ENCODE peak calls at places on chromosome 21, in six cellular contexts. B, U, P, F, C and Q are unnamed samples. For H3K27me3, the result is how much of the 10 kb centered on the place peaks cover.

GRCh38 chr21:38716942-38717341 is 88.8 kb upstream of the ETS2 start:
- DNase-seq in F (no peak), U (no peak), P (no peak), B (no peak), C (no peak), Q (no peak)

GRCh38 chr21:20997633-20998455 is at the start of gene NCAM2:
- DNase-seq in U (peak), P (no peak), C (no peak), B (peak), F (peak), Q (peak)

GRCh38 chr21:42695324-42696025 is 42.1 kb downstream of the PDE9A start:
- DNase-seq in C (no peak), F (no peak), U (no peak), B (peak), P (no peak), Q (no peak)

GRCh38 chr21:24729568-24729967 is 877.7 kb downstream of the MRPL39 start:
- DNase-seq in C (no peak), U (no peak), P (no peak), F (no peak), B (no peak), Q (no peak)

GRCh38 chr21:22536511-22536910 is 1538.3 kb downstream of the NCAM2 start:
- DNase-seq in P (no peak), U (no peak), B (peak), F (no peak), C (no peak), Q (no peak)

GRCh38 chr21:45769239-45769758 is 125.8 kb downstream of the PCBP3 start:
- DNase-seq in P (no peak), B (no peak), C (no peak), U (no peak), F (no peak), Q (no peak)

GRCh38 chr21:42523211-42523610 is 9.6 kb downstream of the SLC37A1 start:
- DNase-seq in B (no peak), F (no peak), P (peak), C (no peak), U (no peak), Q (no peak)

GRCh38 chr21:28632718-28633408 is 359.8 kb downstream of the LTN1 start:
- DNase-seq in U (no peak), F (no peak), P (no peak), B (peak), C (peak), Q (no peak)

GRCh38 chr21:36889401-36889800 is 77.1 kb downstream of the HLCS start:
- DNase-seq in B (peak), U (no peak), F (no peak), C (no peak), P (no peak), Q (peak)

GRCh38 chr21:38797470-38797869 is 8.3 kb upstream of the ETS2 start:
- DNase-seq in P (no peak), F (no peak), B (no peak), C (no peak), U (no peak), Q (no peak)

GRCh38 chr21:17441370-17441769 is 71.5 kb upstream of the CXADR start:
- DNase-seq in U (no peak), F (no peak), B (peak), P (no peak), C (no peak), Q (no peak)

GRCh38 chr21:28485301-28486022 is 507.2 kb downstream of the LTN1 start:
- DNase-seq in U (peak), P (no peak), B (peak), F (no peak), C (no peak), Q (no peak)

GRCh38 chr21:35994605-35995004 is 65.7 kb downstream of the SETD4 start:
- DNase-seq in C (no peak), B (no peak), F (no peak), U (no peak), P (no peak), Q (no peak)

GRCh38 chr21:46060596-46061061 is 37.3 kb upstream of the COL6A2 start:
- DNase-seq in C (peak), P (peak), B (peak), F (no peak), U (peak), Q (peak)

GRCh38 chr21:22399717-22400520 is 1401.7 kb downstream of the NCAM2 start:
- DNase-seq in F (no peak), U (no peak), B (no peak), C (no peak), P (no peak), Q (no peak)

GRCh38 chr21:36424592-36424991 is 39.4 kb downstream of the CHAF1B start:
- DNase-seq in U (no peak), P (no peak), B (no peak), F (no peak), C (no peak), Q (no peak)

GRCh38 chr21:38027901-38028300 is 111.6 kb upstream of the KCNJ6 start:
- DNase-seq in F (no peak), C (peak), B (peak), U (no peak), P (no peak), Q (no peak)

GRCh38 chr21:32585970-32586369 is 647 bp upstream of the TCP10L start:
- DNase-seq in P (no peak), C (no peak), U (no peak), F (no peak), B (no peak), Q (no peak)

GRCh38 chr21:34981793-34982192 is 67.3 kb downstream of the RUNX1 start:
- DNase-seq in P (no peak), B (no peak), C (no peak), U (no peak), F (no peak), Q (no peak)

GRCh38 chr21:34983680-34984086 is 65.4 kb downstream of the RUNX1 start:
- DNase-seq in F (no peak), C (no peak), U (no peak), B (no peak), P (no peak), Q (no peak)

GRCh38 chr21:34980423-34981115 is 68.5 kb downstream of the RUNX1 start:
- DNase-seq in U (no peak), F (no peak), P (no peak), B (no peak), C (no peak), Q (no peak)

GRCh38 chr21:34977333-34977732 is 71.8 kb downstream of the RUNX1 start:
- DNase-seq in F (no peak), B (no peak), C (no peak), U (no peak), P (no peak), Q (no peak)

GRCh38 chr21:34979383-34979782 is 69.7 kb downstream of the RUNX1 start:
- DNase-seq in C (no peak), P (no peak), U (no peak), B (no peak), F (no peak), Q (no peak)
- H3K27me3 ChIP-seq in C (under half), P (under half), U (under half), B (under half), F (under half), Q (under half)

GRCh38 chr21:33643658-33644311 is 1.5 kb downstream of the ITSN1 start:
- DNase-seq in P (no peak), B (peak), C (no peak), F (no peak), U (no peak), Q (no peak)

GRCh38 chr21:33642896-33643657 is 776 bp downstream of the ITSN1 start:
- DNase-seq in U (no peak), C (no peak), F (peak), B (peak), P (no peak), Q (no peak)

GRCh38 chr21:33642027-33642895 is at the start of gene ITSN1:
- DNase-seq in C (peak), P (peak), F (peak), B (peak), U (peak), Q (peak)

GRCh38 chr21:33641339-33642026 is at the start of gene CRYZL1:
- DNase-seq in C (peak), P (peak), F (peak), U (peak), B (peak), Q (peak)

GRCh38 chr21:33640697-33641338 is 723 bp downstream of the CRYZL1 start:
- DNase-seq in B (peak), U (no peak), C (no peak), F (no peak), P (no peak), Q (no peak)
- H3K4me3 ChIP-seq in B (peak), U (peak), C (peak), F (peak), P (peak), Q (peak)

GRCh38 chr21:26834181-26834945 is 10.8 kb downstream of the ADAMTS1 start:
- DNase-seq in P (no peak), B (peak), U (no peak), F (no peak), C (no peak), Q (no peak)
- TF ChIP-seq CTCF in P (peak), B (peak), U (peak), F (no peak), C (peak), Q (no peak)

GRCh38 chr21:30921129-30921528 is 39.7 kb upstream of the KRTAP11-1 start:
- DNase-seq in C (no peak), F (no peak), B (no peak), U (no peak), P (no peak), Q (no peak)
- H3K27me3 ChIP-seq in C (under half), F (under half), B (under half), U (under half), P (under half), Q (under half)

GRCh38 chr21:40699366-40699765 is 147.6 kb downstream of the DSCAM start:
- DNase-seq in F (no peak), P (no peak), C (no peak), B (no peak), U (no peak), Q (no peak)

DNA sequence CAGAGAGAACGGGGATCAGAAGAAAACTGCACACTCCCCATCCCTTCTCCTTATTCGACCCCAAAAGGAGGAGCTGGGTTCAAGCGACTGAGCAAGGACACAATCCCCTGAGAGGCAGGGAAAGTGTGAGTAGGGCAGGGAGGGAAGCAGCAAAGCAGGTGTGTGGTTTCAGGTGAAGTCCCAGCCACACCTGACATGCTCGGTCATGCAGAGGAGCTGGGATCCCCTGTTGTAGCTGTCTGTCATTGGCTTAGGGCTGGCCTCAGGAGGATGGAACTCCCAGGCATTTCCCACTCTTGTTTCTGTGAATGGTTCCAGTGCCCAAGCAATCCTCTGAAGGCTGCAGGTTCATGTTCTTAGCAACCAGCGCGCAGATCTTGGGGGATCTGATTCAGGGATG is 150.7 kb downstream of the DSCAM start:
- DNase-seq in P (no peak), F (no peak), B (no peak), U (no peak), C (no peak), Q (no peak)
- H3K4me3 ChIP-seq in P (no peak), F (no peak), B (no peak), U (no peak), C (no peak), Q (no peak)

DNA sequence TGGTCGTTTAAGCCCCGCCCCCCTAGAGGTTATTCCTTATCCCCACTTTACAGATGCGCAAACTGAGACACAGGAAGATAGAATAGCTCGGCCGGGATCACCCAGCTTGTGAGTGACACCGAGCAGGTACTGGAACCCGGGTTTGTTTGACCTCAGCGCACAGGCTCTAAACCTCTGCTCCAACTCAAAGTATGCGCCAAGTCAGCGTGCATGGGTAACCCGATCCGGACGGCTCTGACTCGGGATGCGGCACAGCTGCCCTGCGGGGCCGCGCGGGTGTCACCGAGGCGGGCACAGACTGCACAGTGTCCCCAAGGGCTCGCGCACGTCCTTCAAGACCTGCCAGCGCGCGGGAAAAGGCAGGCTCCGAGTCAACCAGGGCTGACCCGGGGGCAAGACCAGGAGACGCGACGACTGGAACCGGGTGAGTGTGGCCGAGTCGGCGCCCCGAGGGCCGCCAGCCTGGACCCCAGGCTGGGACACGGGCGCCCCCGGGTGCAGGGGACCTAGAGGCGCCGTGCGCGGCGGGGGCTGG is 102.0 kb upstream of the SOD1 start:
- DNase-seq in U (no peak), P (no peak), C (no peak), F (peak), B (no peak), Q (no peak)
- TF ChIP-seq CTCF in U (no peak), P (no peak), C (no peak), F (no peak), B (no peak), Q (no peak)

GRCh38 chr21:44709426-44710293 is 1.7 kb downstream of the TSPEAR start:
- DNase-seq in C (no peak), F (peak), U (no peak), P (peak), B (peak), Q (no peak)
- H3K27me3 ChIP-seq in C (half or more), F (under half), U (half or more), P (half or more), B (half or more), Q (half or more)

GRCh38 chr21:25790122-25790951 is 55.6 kb downstream of the GABPA start:
- DNase-seq in P (no peak), C (no peak), F (no peak), B (peak), U (no peak), Q (no peak)
- H3K4me3 ChIP-seq in P (peak), C (peak), F (peak), B (no peak), U (peak), Q (peak)